ENCODE peak calls at places on chromosomes 16 and 17, in seven cellular contexts. One of them, this sample, is unnamed.

GRCh38 chr16:21646721-21647561 is 5.5 kb downstream of the IGSF6 start:
- DNase-seq in C1 segment of cervical spinal cord: no peak
- DNase-seq in RPMI7951: no peak
- DNase-seq in CD8-positive, alpha-beta memory T cell: peak; percentile 54
- DNase-seq in aorta: no peak
- DNase-seq in uterus: no peak
- DNase-seq in nephron progenitor cell: no peak
- DNase-seq in this sample: no peak

GRCh38 chr16:15770512-15770911 is 86.3 kb downstream of the MYH11 start:
- DNase-seq in RPMI7951: peak; percentile 13
- DNase-seq in nephron progenitor cell: no peak
- DNase-seq in uterus: no peak
- DNase-seq in aorta: no peak
- DNase-seq in CD8-positive, alpha-beta memory T cell: no peak
- DNase-seq in C1 segment of cervical spinal cord: no peak
- DNase-seq in this sample: peak; percentile 15

GRCh38 chr17:47267354-47267828 is 13.8 kb downstream of the ITGB3 start:
- DNase-seq in C1 segment of cervical spinal cord: no peak
- DNase-seq in nephron progenitor cell: no peak
- DNase-seq in uterus: no peak
- DNase-seq in RPMI7951: peak; percentile 88
- DNase-seq in aorta: no peak
- DNase-seq in CD8-positive, alpha-beta memory T cell: no peak
- DNase-seq in this sample: peak; percentile 46

GRCh38 chr17:38509008-38509771 is 80.9 kb downstream of the ARHGAP23 start:
- DNase-seq in C1 segment of cervical spinal cord: peak; percentile 59
- DNase-seq in nephron progenitor cell: peak; percentile 88
- DNase-seq in CD8-positive, alpha-beta memory T cell: peak; percentile 47
- DNase-seq in RPMI7951: peak; percentile 50
- DNase-seq in uterus: peak; percentile 82
- DNase-seq in aorta: peak; percentile 76
- DNase-seq in this sample: peak; percentile 86

GRCh38 chr16:66036162-66036561 is 330.3 kb upstream of the CDH5 start:
- DNase-seq in RPMI7951: peak; percentile 77
- DNase-seq in nephron progenitor cell: no peak
- DNase-seq in aorta: no peak
- DNase-seq in CD8-positive, alpha-beta memory T cell: no peak
- DNase-seq in uterus: no peak
- DNase-seq in C1 segment of cervical spinal cord: no peak
- DNase-seq in this sample: peak; percentile 31

GRCh38 chr16:68490829-68491575 is 42.7 kb upstream of the SMPD3 start:
- DNase-seq in CD8-positive, alpha-beta memory T cell: no peak
- DNase-seq in uterus: no peak
- DNase-seq in C1 segment of cervical spinal cord: no peak
- DNase-seq in nephron progenitor cell: peak; percentile 22
- DNase-seq in aorta: no peak
- DNase-seq in RPMI7951: peak; percentile 38
- DNase-seq in this sample: no peak

GRCh38 chr17:48052956-48053757 is 5.0 kb downstream of the NFE2L1 start:
- DNase-seq in uterus: peak; percentile 83
- DNase-seq in nephron progenitor cell: peak; percentile 29
- DNase-seq in CD8-positive, alpha-beta memory T cell: no peak
- DNase-seq in RPMI7951: peak; percentile 37
- DNase-seq in C1 segment of cervical spinal cord: peak; percentile 34
- DNase-seq in aorta: peak; percentile 61
- DNase-seq in this sample: peak; percentile 76

GRCh38 chr17:44218344-44219125 is 940 bp downstream of the UBTF start:
- DNase-seq in CD8-positive, alpha-beta memory T cell: peak; percentile 81
- DNase-seq in aorta: peak; percentile 92
- DNase-seq in nephron progenitor cell: peak; percentile 84
- DNase-seq in uterus: peak; percentile 85
- DNase-seq in C1 segment of cervical spinal cord: peak; percentile 84
- DNase-seq in RPMI7951: peak; percentile 88
- DNase-seq in this sample: peak; percentile 91

GRCh38 chr17:4004517-4005295 is 40.5 kb upstream of the ATP2A3 start:
- DNase-seq in uterus: no peak
- DNase-seq in nephron progenitor cell: peak; percentile 82
- DNase-seq in aorta: peak; percentile 62
- DNase-seq in RPMI7951: no peak
- DNase-seq in CD8-positive, alpha-beta memory T cell: peak; percentile 46
- DNase-seq in C1 segment of cervical spinal cord: no peak
- DNase-seq in this sample: no peak

GRCh38 chr17:73091770-73092517 is 544 bp downstream of the SLC39A11 start:
- DNase-seq in CD8-positive, alpha-beta memory T cell: no peak
- DNase-seq in uterus: peak; percentile 25
- DNase-seq in C1 segment of cervical spinal cord: no peak
- DNase-seq in nephron progenitor cell: peak; percentile 51
- DNase-seq in RPMI7951: peak; percentile 22
- DNase-seq in aorta: no peak
- DNase-seq in this sample: no peak

GRCh38 chr16:49754495-49755290 is 101.2 kb downstream of the ZNF423 start:
- DNase-seq in nephron progenitor cell: no peak
- DNase-seq in C1 segment of cervical spinal cord: no peak
- DNase-seq in uterus: no peak
- DNase-seq in RPMI7951: peak; percentile 8
- DNase-seq in CD8-positive, alpha-beta memory T cell: no peak
- DNase-seq in aorta: no peak
- DNase-seq in this sample: no peak

GRCh38 chr17:77475012-77475976 is 334.5 kb downstream of the SEC14L1 start:
- DNase-seq in nephron progenitor cell: no peak
- DNase-seq in uterus: peak; percentile 67
- DNase-seq in CD8-positive, alpha-beta memory T cell: peak; percentile 51
- DNase-seq in RPMI7951: peak; percentile 90
- DNase-seq in C1 segment of cervical spinal cord: no peak
- DNase-seq in aorta: no peak
- DNase-seq in this sample: peak; percentile 54

GRCh38 chr17:81607431-81607830 is 29.5 kb downstream of the NPLOC4 start:
- DNase-seq in C1 segment of cervical spinal cord: no peak
- DNase-seq in RPMI7951: no peak
- DNase-seq in nephron progenitor cell: no peak
- DNase-seq in CD8-positive, alpha-beta memory T cell: no peak
- DNase-seq in uterus: no peak
- DNase-seq in aorta: no peak
- DNase-seq in this sample: no peak

GRCh38 chr17:2892305-2892971 is 96.2 kb downstream of the RAP1GAP2 start:
- DNase-seq in RPMI7951: peak; percentile 76
- DNase-seq in uterus: no peak
- DNase-seq in nephron progenitor cell: no peak
- DNase-seq in aorta: no peak
- DNase-seq in CD8-positive, alpha-beta memory T cell: no peak
- DNase-seq in C1 segment of cervical spinal cord: no peak
- DNase-seq in this sample: peak; percentile 70

GRCh38 chr16:73711441-73712080 is 585.1 kb upstream of the PSMD7 start:
- DNase-seq in aorta: no peak
- DNase-seq in uterus: no peak
- DNase-seq in C1 segment of cervical spinal cord: no peak
- DNase-seq in nephron progenitor cell: peak; percentile 10
- DNase-seq in RPMI7951: no peak
- DNase-seq in CD8-positive, alpha-beta memory T cell: no peak
- DNase-seq in this sample: no peak

GRCh38 chr17:32523017-32523680 is 36.4 kb downstream of the CDK5R1 start:
- DNase-seq in C1 segment of cervical spinal cord: no peak
- DNase-seq in uterus: no peak
- DNase-seq in nephron progenitor cell: no peak
- DNase-seq in aorta: no peak
- DNase-seq in RPMI7951: no peak
- DNase-seq in CD8-positive, alpha-beta memory T cell: no peak
- DNase-seq in this sample: no peak

GRCh38 chr16:2432801-2433505 is 3.7 kb downstream of the CCNF start:
- DNase-seq in uterus: no peak
- DNase-seq in aorta: no peak
- DNase-seq in nephron progenitor cell: no peak
- DNase-seq in CD8-positive, alpha-beta memory T cell: no peak
- DNase-seq in C1 segment of cervical spinal cord: no peak
- DNase-seq in RPMI7951: no peak
- DNase-seq in this sample: no peak